ENCODE peak calls at places on chromosomes 3 and 15, in four cellular contexts. Y is AG09309, N is B cell, F is brain microvascular endothelial cell. A is an unnamed sample.

GRCh38 chr15:57747206-57747605 is 40.7 kb downstream of the POLR2M start:
- DNase-seq in Y (no peak), N (no peak), F (no peak), A (no peak)

GRCh38 chr3:72721696-72722381 is 126.4 kb downstream of the SHQ1 start:
- DNase-seq in Y (no peak), N (no peak), F (no peak), A (no peak)

GRCh38 chr15:65580287-65580686 is 30.6 kb downstream of the INTS14 start:
- DNase-seq in Y (peak), N (no peak), F (peak), A (peak)

GRCh38 chr3:66472313-66473134 is 28.3 kb downstream of the LRIG1 start:
- DNase-seq in Y (no peak), N (peak), F (peak), A (peak)

GRCh38 chr3:184772667-184773272 is 39.2 kb upstream of the VPS8 start:
- DNase-seq in Y (no peak), N (no peak), F (no peak), A (no peak)

GRCh38 chr15:39177561-39177960 is 403.3 kb upstream of the THBS1 start:
- DNase-seq in Y (no peak), N (no peak), F (no peak), A (no peak)

GRCh38 chr3:146163584-146163983 is 2.6 kb upstream of the PLOD2 start:
- DNase-seq in Y (peak), N (no peak), F (peak), A (peak)

GRCh38 chr3:42190701-42191442 is 75.1 kb downstream of the CCK start:
- DNase-seq in Y (no peak), N (peak), F (peak), A (peak)

GRCh38 chr3:123467051-123467450 is 18.2 kb upstream of the ADCY5 start:
- DNase-seq in Y (no peak), N (no peak), F (no peak), A (no peak)

GRCh38 chr15:87623832-87624231 is 632.7 kb downstream of the NTRK3 start:
- DNase-seq in Y (no peak), N (no peak), F (no peak), A (no peak)

GRCh38 chr3:11060500-11061251 is 68.1 kb downstream of the SLC6A1 start:
- DNase-seq in Y (no peak), N (peak), F (peak), A (peak)

GRCh38 chr15:90918034-90918788 is 14.1 kb downstream of the HDDC3 start:
- DNase-seq in Y (no peak), N (no peak), F (no peak), A (no peak)
- TF ChIP-seq CTCF in Y (no peak), N (no peak), F (no peak), A (no peak)

GRCh38 chr3:39445927-39446326 is 21.6 kb upstream of the MOBP start:
- DNase-seq in Y (no peak), N (no peak), F (no peak), A (no peak)
- TF ChIP-seq CTCF in Y (no peak), N (no peak), F (no peak), A (no peak)

GRCh38 chr15:58852347-58852746 is 81.1 kb downstream of the SLTM start:
- DNase-seq in Y (no peak), N (no peak), F (no peak), A (no peak)
- TF ChIP-seq CTCF in Y (peak), N (no peak), F (peak), A (peak)

DNA sequence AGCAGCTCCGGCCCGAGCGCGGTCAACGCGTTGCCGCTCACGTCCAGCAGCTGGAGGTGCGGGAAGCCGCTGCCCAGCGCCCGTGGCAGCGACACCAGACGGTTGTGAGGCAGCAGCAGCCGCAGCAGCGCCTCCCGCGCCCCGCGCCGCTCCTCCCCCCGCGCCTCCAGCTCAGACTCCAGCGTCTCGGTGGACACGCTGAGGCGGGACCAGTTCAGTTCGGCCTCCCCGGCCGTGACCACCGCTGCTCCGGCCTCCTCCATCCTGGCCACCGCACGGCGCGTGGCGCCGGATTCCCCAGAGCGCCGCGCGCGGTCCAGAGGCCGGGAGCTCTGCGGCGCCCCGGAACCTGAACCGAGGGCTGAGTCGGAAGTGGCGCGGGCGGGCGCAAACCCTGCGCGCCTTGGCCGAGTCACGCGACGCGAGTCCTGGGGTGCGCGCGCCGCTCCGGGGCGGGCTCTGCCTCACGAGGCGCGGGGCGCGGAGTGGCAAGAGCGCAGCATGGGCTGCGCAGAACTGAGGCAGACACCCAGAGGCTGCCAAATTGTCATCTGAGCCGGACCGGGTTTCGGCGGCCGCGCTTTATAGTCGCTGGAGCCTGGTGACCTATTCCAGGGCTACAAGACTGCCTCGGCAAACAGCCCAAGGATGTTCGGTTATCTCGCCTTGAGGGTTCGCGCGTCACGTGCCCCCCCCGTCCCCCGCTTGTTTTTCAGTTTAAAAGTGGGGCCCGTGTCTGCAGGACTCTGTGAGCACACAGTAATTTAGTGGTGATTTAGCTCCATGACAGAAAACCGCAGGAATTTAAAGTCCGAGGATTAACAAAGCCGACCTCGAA is at the start of gene LRRC58:
- DNase-seq in Y (peak), N (peak), F (peak), A (peak)
- TF ChIP-seq CTCF in Y (peak), N (peak), F (no peak), A (peak)

GRCh38 chr3:17743660-17743995 is 1.2 kb upstream of the TBC1D5 start:
- DNase-seq in Y (no peak), N (no peak), F (no peak), A (no peak)
- TF ChIP-seq CTCF in Y (no peak), N (no peak), F (no peak), A (no peak)

A was measured in HFFc6.